ENCODE peak calls at places on chromosomes 2 and 18, in six cellular contexts. D, Q, U, T, Z and A are unnamed samples.

GRCh38 chr2:187877391-187877790 is 323.2 kb upstream of the TFPI start:
- DNase-seq in D (no peak), U (no peak), Q (no peak), T (no peak), Z (no peak), A (no peak)

GRCh38 chr2:75068546-75068945 is 110.1 kb downstream of the POLE4 start:
- DNase-seq in U (peak), T (no peak), Z (peak), D (no peak), Q (no peak), A (no peak)

GRCh38 chr18:26722582-26722931 is 142.9 kb downstream of the AQP4 start:
- DNase-seq in T (no peak), D (no peak), Z (no peak), U (no peak), Q (no peak), A (no peak)

GRCh38 chr2:65403529-65403915 is 28.9 kb downstream of the SPRED2 start:
- DNase-seq in T (no peak), Z (no peak), D (no peak), Q (no peak), U (no peak), A (no peak)

GRCh38 chr2:84314901-84315330 is 144.2 kb downstream of the SUCLG1 start:
- DNase-seq in Q (peak), U (peak), T (peak), D (peak), Z (peak), A (peak)

GRCh38 chr18:56278643-56279042 is 359.7 kb downstream of the TXNL1 start:
- DNase-seq in T (no peak), Z (no peak), Q (no peak), U (no peak), D (no peak), A (no peak)

GRCh38 chr18:64994370-64994769 is 756.4 kb upstream of the CDH7 start:
- DNase-seq in D (no peak), U (no peak), Q (no peak), T (no peak), Z (no peak), A (no peak)

GRCh38 chr2:63189026-63189425 is 138.4 kb downstream of the OTX1 start:
- DNase-seq in U (peak), Q (peak), Z (peak), D (peak), T (peak), A (peak)

GRCh38 chr2:102342888-102343287 is 12.7 kb upstream of the IL18R1 start:
- DNase-seq in D (no peak), Z (no peak), T (no peak), U (no peak), Q (no peak), A (no peak)

GRCh38 chr18:9507565-9508088 is 32.3 kb downstream of the RALBP1 start:
- DNase-seq in U (no peak), Q (no peak), D (peak), T (no peak), Z (no peak), A (no peak)

GRCh38 chr2:135664623-135665068 is 77.0 kb upstream of the UBXN4 start:
- DNase-seq in Z (no peak), U (peak), Q (peak), D (no peak), T (no peak), A (no peak)

GRCh38 chr2:9497017-9497416 is 22.7 kb downstream of the IAH1 start:
- DNase-seq in Z (no peak), D (no peak), T (no peak), U (no peak), Q (no peak), A (no peak)

GRCh38 chr2:54956392-54956722 is 93.9 kb downstream of the RTN4 start:
- DNase-seq in T (no peak), Q (no peak), U (peak), Z (no peak), D (peak), A (no peak)

GRCh38 chr18:6891788-6892187 is 162.3 kb downstream of the ARHGAP28 start:
- DNase-seq in T (no peak), Q (no peak), U (peak), D (no peak), Z (no peak), A (no peak)

GRCh38 chr2:98909381-98910211 is 26.4 kb downstream of the CRACDL start:
- DNase-seq in T (peak), D (no peak), Z (peak), U (peak), Q (no peak), A (no peak)

GRCh38 chr18:24118750-24119577 is 19.9 kb upstream of the CABYR start:
- DNase-seq in Q (peak), T (peak), Z (peak), U (peak), D (peak), A (peak)

GRCh38 chr2:620456-621302 is 56.5 kb downstream of the TMEM18 start:
- DNase-seq in Q (no peak), D (no peak), Z (no peak), U (no peak), T (peak), A (no peak)

GRCh38 chr2:207938415-207938814 is 86.9 kb downstream of the PLEKHM3 start:
- DNase-seq in Q (no peak), T (peak), U (no peak), D (no peak), Z (no peak), A (no peak)

GRCh38 chr2:54678719-54679118 is 44.7 kb upstream of the EML6 start:
- DNase-seq in U (no peak), Z (no peak), T (no peak), Q (no peak), D (no peak), A (no peak)

GRCh38 chr2:129438501-129439057 is 540.9 kb upstream of the RAB6C start:
- DNase-seq in T (no peak), Z (no peak), Q (no peak), U (no peak), D (no peak), A (no peak)

GRCh38 chr2:126797622-126798275 is 100.9 kb upstream of the TEX51 start:
- DNase-seq in Q (no peak), Z (no peak), D (no peak), U (no peak), T (no peak), A (no peak)

GRCh38 chr2:67846341-67847070 is 216.3 kb downstream of the C1D start:
- DNase-seq in T (peak), U (peak), Q (no peak), Z (peak), D (peak), A (peak)

GRCh38 chr2:20061476-20061875 is 10.0 kb upstream of the LAPTM4A start:
- DNase-seq in Q (no peak), D (no peak), Z (no peak), T (no peak), U (peak), A (no peak)

GRCh38 chr18:48683197-48683596 is 144.4 kb downstream of the CTIF start:
- DNase-seq in T (no peak), U (no peak), D (no peak), Q (no peak), Z (no peak), A (no peak)

GRCh38 chr2:119739580-119740255 is 20.0 kb upstream of the PTPN4 start:
- DNase-seq in T (no peak), Q (no peak), Z (no peak), U (no peak), D (no peak), A (no peak)

GRCh38 chr2:165820296-165820695 is 26.2 kb upstream of the GALNT3 start:
- DNase-seq in D (no peak), Q (no peak), T (no peak), U (no peak), Z (no peak), A (no peak)

GRCh38 chr2:61670591-61671503 is 132.7 kb upstream of the XPO1 start:
- DNase-seq in Q (peak), Z (no peak), U (peak), T (no peak), D (peak), A (peak)

GRCh38 chr2:23826771-23827170 is 100.2 kb downstream of the ATAD2B start:
- DNase-seq in U (no peak), D (no peak), T (no peak), Q (no peak), Z (no peak), A (no peak)

GRCh38 chr2:23828256-23828980 is 98.5 kb downstream of the ATAD2B start:
- DNase-seq in T (no peak), Z (no peak), Q (no peak), D (no peak), U (no peak), A (no peak)

GRCh38 chr2:23826079-23826478 is 100.8 kb downstream of the ATAD2B start:
- DNase-seq in Q (no peak), U (no peak), D (no peak), T (no peak), Z (no peak), A (no peak)

GRCh38 chr2:23824777-23825212 is 102.1 kb downstream of the ATAD2B start:
- DNase-seq in D (peak), T (peak), Z (peak), Q (peak), U (peak), A (peak)

DNA sequence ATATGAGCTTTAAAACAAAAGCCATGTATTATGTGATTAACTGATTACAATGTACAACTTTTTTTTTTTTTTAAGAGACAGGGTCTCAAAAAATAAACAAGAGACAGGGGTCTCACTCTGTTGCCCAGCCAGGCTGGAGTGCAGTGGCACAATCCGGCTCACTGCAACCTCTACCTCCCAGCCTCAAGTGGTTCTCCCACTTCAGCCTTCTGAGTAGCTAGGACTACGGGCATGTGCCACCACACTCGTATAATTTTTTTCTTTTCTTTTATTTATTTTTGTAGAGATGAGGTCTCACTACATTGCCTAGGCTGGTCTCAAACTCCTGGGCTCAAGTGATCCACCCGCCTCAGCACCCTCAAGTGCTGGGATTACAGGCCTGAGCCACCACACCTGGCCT is 103.1 kb downstream of the ATAD2B start:
- DNase-seq in U (no peak), D (no peak), T (no peak), Q (no peak), Z (no peak), A (no peak)
- TF ChIP-seq SMC3 in U (no peak), D (no peak), T (no peak), Q (no peak), Z (no peak), A (no peak)

GRCh38 chr2:104897515-104898184 is 43.7 kb downstream of the POU3F3 start:
- DNase-seq in Q (no peak), U (peak), D (peak), Z (no peak), T (no peak), A (no peak)
- TF ChIP-seq SMC3 in Q (no peak), U (no peak), D (no peak), Z (no peak), T (no peak), A (no peak)

GRCh38 chr2:121502781-121503180 is 27.9 kb upstream of the RNU4ATAC start:
- DNase-seq in Q (no peak), U (peak), T (no peak), D (no peak), Z (no peak), A (no peak)

GRCh38 chr2:121506621-121507020 is 24.1 kb upstream of the RNU4ATAC start:
- DNase-seq in T (no peak), Q (no peak), U (no peak), Z (no peak), D (no peak), A (no peak)

GRCh38 chr2:121506187-121506586 is 24.5 kb upstream of the RNU4ATAC start:
- DNase-seq in Z (no peak), Q (no peak), U (no peak), D (no peak), T (no peak), A (no peak)

GRCh38 chr2:121504316-121504715 is 26.4 kb upstream of the RNU4ATAC start:
- DNase-seq in Z (no peak), T (no peak), Q (no peak), D (no peak), U (no peak), A (no peak)

GRCh38 chr2:121505005-121505404 is 25.7 kb upstream of the RNU4ATAC start:
- DNase-seq in Z (no peak), Q (no peak), U (peak), D (no peak), T (no peak), A (peak)
- TF ChIP-seq SMC3 in Z (no peak), Q (no peak), U (no peak), D (no peak), T (no peak), A (no peak)

GRCh38 chr2:239457586-239458445 is 57.0 kb upstream of the HDAC4 start:
- DNase-seq in Q (no peak), Z (no peak), U (no peak), D (no peak), T (no peak), A (no peak)

GRCh38 chr2:239456940-239457339 is 56.1 kb upstream of the HDAC4 start:
- DNase-seq in T (no peak), Z (no peak), U (no peak), Q (no peak), D (no peak), A (no peak)

GRCh38 chr2:239459056-239459455 is 58.2 kb upstream of the HDAC4 start:
- DNase-seq in Q (no peak), D (no peak), T (no peak), Z (no peak), U (no peak), A (no peak)

GRCh38 chr2:239454507-239454906 is 53.7 kb upstream of the HDAC4 start:
- DNase-seq in Z (no peak), T (no peak), D (no peak), U (no peak), Q (no peak), A (no peak)

GRCh38 chr2:239455436-239456203 is 54.8 kb upstream of the HDAC4 start:
- DNase-seq in Z (no peak), Q (no peak), U (no peak), T (no peak), D (no peak), A (no peak)
- TF ChIP-seq SMC3 in Z (no peak), Q (no peak), U (no peak), T (no peak), D (no peak), A (no peak)

DNA sequence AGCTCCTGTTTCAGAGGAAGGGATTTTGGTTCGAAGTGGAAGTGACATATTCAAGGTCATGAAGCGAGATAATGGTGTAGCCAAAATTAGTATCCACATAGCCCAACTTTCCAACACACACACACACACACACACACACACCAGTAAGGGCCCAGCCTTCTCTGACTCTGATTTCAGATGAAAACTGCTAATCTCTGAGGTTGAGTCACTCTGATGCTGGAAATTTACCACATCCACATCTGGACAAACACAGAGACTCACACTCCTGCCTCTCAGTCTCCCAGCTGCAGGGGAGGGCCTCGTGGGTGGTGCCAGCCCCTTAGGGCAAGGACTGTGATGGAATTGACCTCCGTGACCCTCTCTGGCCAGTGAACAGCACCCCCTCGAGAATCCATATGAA is 29.0 kb upstream of the SLC35F6 start:
- DNase-seq in Q (no peak), T (peak), Z (no peak), U (peak), D (no peak), A (peak)
- TF ChIP-seq SMC3 in Q (no peak), T (no peak), Z (no peak), U (no peak), D (no peak), A (peak)

DNA sequence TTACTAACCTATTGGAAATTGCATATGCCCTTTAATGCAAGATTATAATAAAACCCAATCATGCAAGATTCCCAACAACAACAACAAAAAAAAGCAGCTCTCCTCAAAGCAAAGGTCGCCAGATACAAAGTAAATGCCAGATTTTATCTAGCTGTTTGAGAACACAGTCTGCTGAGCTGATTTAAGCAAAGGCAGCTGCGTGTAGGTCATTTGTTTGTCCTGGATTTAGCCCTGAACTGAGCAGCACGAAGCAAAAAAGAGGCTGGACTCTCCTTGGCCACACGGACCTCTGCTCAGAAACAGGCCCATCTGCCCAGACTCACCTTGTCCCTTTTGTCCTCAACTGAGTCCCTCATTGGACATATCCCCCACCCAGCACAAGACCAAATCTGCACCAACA is 91.5 kb downstream of the PID1 start:
- DNase-seq in Q (no peak), Z (no peak), D (no peak), U (no peak), T (peak), A (no peak)
- TF ChIP-seq SMC3 in Q (no peak), Z (no peak), D (no peak), U (no peak), T (no peak), A (no peak)

GRCh38 chr2:100756704-100757103 is 63.2 kb upstream of the NPAS2 start:
- DNase-seq in D (no peak), Z (no peak), Q (no peak), T (no peak), U (peak), A (no peak)

GRCh38 chr2:100755441-100755840 is 64.5 kb upstream of the NPAS2 start:
- DNase-seq in Q (no peak), Z (no peak), T (no peak), D (no peak), U (peak), A (no peak)

GRCh38 chr2:100759901-100760300 is 60.0 kb upstream of the NPAS2 start:
- DNase-seq in Z (no peak), D (no peak), U (no peak), Q (no peak), T (no peak), A (no peak)

GRCh38 chr2:100754951-100755350 is 65.0 kb upstream of the NPAS2 start:
- DNase-seq in T (no peak), D (no peak), U (no peak), Q (no peak), Z (no peak), A (no peak)

DNA sequence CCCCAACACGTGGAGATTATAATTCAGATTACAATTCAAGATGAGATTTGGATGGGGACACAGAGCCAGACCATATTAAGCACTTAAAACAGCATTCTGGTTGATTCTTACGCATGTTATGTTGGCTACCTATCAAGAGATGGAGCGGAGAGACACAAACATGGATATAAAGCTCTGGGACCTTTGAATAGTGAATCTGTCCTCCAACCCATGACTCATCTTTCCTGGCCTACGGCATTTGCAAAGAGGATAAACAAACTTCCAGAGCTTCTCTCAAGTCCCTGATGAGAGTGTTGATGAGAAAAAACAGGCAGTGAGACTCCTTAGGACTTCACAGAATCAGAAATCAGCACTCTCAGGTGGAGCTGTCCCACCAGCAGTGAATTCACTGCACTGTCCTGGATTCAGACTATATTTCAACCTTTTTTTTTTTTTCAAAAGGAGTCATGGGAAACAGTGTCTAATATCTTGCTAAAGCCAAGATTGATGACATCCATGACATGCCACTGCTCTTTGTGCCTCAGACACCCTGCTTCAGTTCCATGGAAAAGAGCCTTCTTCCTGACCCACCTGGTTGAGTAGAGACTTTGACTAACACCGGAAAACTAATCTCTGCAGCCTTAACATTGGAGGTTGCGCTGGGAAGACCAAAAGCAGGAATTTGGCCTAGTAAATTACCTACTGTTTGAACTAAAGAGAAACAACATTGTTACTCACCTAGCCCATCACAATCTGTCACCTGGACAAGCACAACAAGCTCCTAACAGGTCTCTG is 62.1 kb upstream of the NPAS2 start:
- DNase-seq in D (no peak), Z (peak), U (peak), Q (no peak), T (no peak), A (peak)
- TF ChIP-seq SMC3 in D (no peak), Z (no peak), U (peak), Q (no peak), T (no peak), A (no peak)